ENCODE peak calls at places on chromosomes 3 and 15, in four cellular contexts. J is NCI-H69, N is DMS153, C is lower lobe of right lung. K is an unnamed sample.

GRCh38 chr15:90362936-90363212 is 10.8 kb downstream of the ZNF774 start:
- DNase-seq in N (no peak), C (no peak), J (no peak), K (no peak)

GRCh38 chr15:62952969-62953368 is 89.6 kb upstream of the TPM1 start:
- DNase-seq in N (no peak), C (no peak), J (no peak), K (no peak)

GRCh38 chr3:113166719-113167492 is 44.5 kb upstream of the BOC start:
- DNase-seq in J (peak; percentile 96), N (peak; percentile 66), C (no peak), K (peak; percentile 92)

GRCh38 chr15:38195191-38195901 is 57.3 kb upstream of the SPRED1 start:
- DNase-seq in C (no peak), J (peak; percentile 2), N (peak; percentile 54), K (no peak)

GRCh38 chr3:58164199-58164879 is 46.4 kb downstream of the DNASE1L3 start:
- DNase-seq in J (peak; percentile 94), C (peak; percentile 82), N (peak; percentile 42), K (no peak)

GRCh38 chr3:129597087-129597791 is 9.2 kb downstream of the PLXND1 start:
- DNase-seq in N (peak; percentile 45), J (peak; percentile 79), C (no peak), K (no peak)

GRCh38 chr3:101311676-101312075 is 8.7 kb downstream of the IMPG2 start:
- DNase-seq in N (no peak), C (no peak), J (peak; percentile 0), K (no peak)

GRCh38 chr15:68653795-68654194 is 75.0 kb downstream of the CORO2B start:
- DNase-seq in N (no peak), C (no peak), J (no peak), K (no peak)

GRCh38 chr3:7978104-7978457 is 523.5 kb upstream of the LMCD1 start:
- DNase-seq in N (peak; percentile 43), C (no peak), J (peak; percentile 87), K (no peak)

GRCh38 chr3:194129581-194130133 is 6.3 kb upstream of the HES1 start:
- DNase-seq in C (no peak), J (peak; percentile 22), N (no peak), K (no peak)

GRCh38 chr3:48663489-48664312 is 1.0 kb upstream of the CELSR3 start:
- DNase-seq in C (peak; percentile 93), N (peak; percentile 87), J (peak; percentile 97), K (peak; percentile 92)

GRCh38 chr3:42749753-42750231 is 23.3 kb downstream of the CCDC13 start:
- DNase-seq in N (no peak), C (no peak), J (peak; percentile 8), K (no peak)

GRCh38 chr3:103056552-103056951 is 621.7 kb downstream of the ZPLD1 start:
- DNase-seq in N (no peak), J (no peak), C (no peak), K (no peak)

GRCh38 chr15:92306662-92307061 is 87.0 kb upstream of the ST8SIA2 start:
- DNase-seq in J (peak; percentile 7), C (no peak), N (no peak), K (no peak)

GRCh38 chr3:58999779-59000170 is 50.0 kb downstream of the CFAP20DC start:
- DNase-seq in J (peak; percentile 3), C (no peak), N (no peak), K (peak; percentile 10)

GRCh38 chr3:65524544-65525070 is 514.1 kb downstream of the MAGI1 start:
- DNase-seq in N (no peak), J (peak; percentile 84), C (no peak), K (no peak)

GRCh38 chr3:49793486-49794085 is 6.1 kb downstream of the CDHR4 start:
- DNase-seq in J (no peak), N (no peak), C (no peak), K (no peak)

GRCh38 chr3:127590593-127591477 is at the start of gene TPRA1:
- DNase-seq in C (peak; percentile 93), N (peak; percentile 98), J (peak; percentile 97), K (peak; percentile 99)

GRCh38 chr15:86857701-86858100 is 778.0 kb downstream of the AGBL1 start:
- DNase-seq in C (no peak), N (no peak), J (no peak), K (no peak)

GRCh38 chr3:47611577-47611976 is 32.9 kb upstream of the CSPG5 start:
- DNase-seq in N (no peak), C (no peak), J (no peak), K (no peak)

GRCh38 chr3:179969525-179969924 is 67.2 kb downstream of the PEX5L start:
- DNase-seq in N (no peak), J (peak; percentile 81), C (no peak), K (no peak)

GRCh38 chr3:130508970-130509369 is 8.0 kb upstream of the COL6A6 start:
- DNase-seq in J (no peak), C (no peak), N (no peak), K (no peak)

GRCh38 chr3:38141952-38142273 is 3.5 kb downstream of the MYD88 start:
- DNase-seq in N (no peak), C (no peak), J (no peak), K (no peak)

GRCh38 chr3:177983341-177983740 is 552.9 kb upstream of the KCNMB2 start:
- DNase-seq in C (no peak), N (no peak), J (no peak), K (no peak)

GRCh38 chr3:72259755-72260589 is 475.0 kb upstream of the PROK2 start:
- DNase-seq in N (no peak), J (no peak), C (no peak), K (no peak)

GRCh38 chr3:167066977-167067843 is 312.9 kb downstream of the ZBBX start:
- DNase-seq in J (peak; percentile 99), N (peak; percentile 89), C (peak; percentile 44), K (no peak)

GRCh38 chr3:193229851-193230250 is 11.2 kb upstream of the PLAAT1 start:
- DNase-seq in C (no peak), N (no peak), J (peak; percentile 30), K (no peak)

GRCh38 chr15:73959012-73959581 is 32.8 kb downstream of the LOXL1 start:
- DNase-seq in N (peak; percentile 31), J (peak; percentile 48), C (no peak), K (peak; percentile 65)

GRCh38 chr3:30313840-30314239 is 292.6 kb upstream of the TGFBR2 start:
- DNase-seq in C (no peak), N (no peak), J (no peak), K (no peak)

GRCh38 chr3:157914882-157915281 is 191.3 kb downstream of the SHOX2 start:
- DNase-seq in C (no peak), J (no peak), N (no peak), K (peak; percentile 27)

GRCh38 chr15:42511010-42511396 is 15.6 kb downstream of the SNAP23 start:
- DNase-seq in J (no peak), N (no peak), C (no peak), K (no peak)

GRCh38 chr3:111874177-111874820 is 15.2 kb downstream of the PHLDB2 start:
- DNase-seq in N (no peak), J (no peak), C (no peak), K (no peak)

GRCh38 chr15:93072440-93073394 is 16.3 kb downstream of the RGMA start:
- DNase-seq in J (peak; percentile 88), N (no peak), C (peak; percentile 82), K (no peak)

GRCh38 chr15:38683382-38684242 is 119.0 kb upstream of the RASGRP1 start:
- DNase-seq in C (peak; percentile 53), N (peak; percentile 1), J (peak; percentile 63), K (no peak)

GRCh38 chr3:119913021-119913420 is 131.1 kb downstream of the NR1I2 start:
- DNase-seq in J (no peak), C (no peak), N (no peak), K (no peak)

GRCh38 chr3:184652465-184652864 is 59.4 kb downstream of the MAGEF1 start:
- DNase-seq in C (no peak), J (no peak), N (no peak), K (no peak)

GRCh38 chr3:54215521-54215920 is 93.2 kb downstream of the CACNA2D3 start:
- DNase-seq in J (no peak), N (no peak), C (no peak), K (no peak)

GRCh38 chr3:163878396-163878795 is 1199.9 kb downstream of the SI start:
- DNase-seq in C (no peak), J (peak; percentile 3), N (no peak), K (no peak)

GRCh38 chr15:59178151-59178705 is 28.4 kb upstream of the LDHAL6B start:
- DNase-seq in N (no peak), C (no peak), J (no peak), K (no peak)